ENCODE peak calls at places on chromosomes 16 and 17, in seven cellular contexts. J, E, C, M, O, K and D are unnamed samples.

GRCh38 chr16:85124636-85125346 is 12.5 kb upstream of the CIBAR2 start:
- DNase-seq in J (no peak), E (no peak), C (no peak), M (no peak), O (no peak), K (no peak), D (no peak)

GRCh38 chr17:39152134-39152884 is 872 bp upstream of the PLXDC1 start:
- DNase-seq in J (no peak), E (peak), C (peak), M (no peak), O (no peak), K (peak), D (peak)

GRCh38 chr16:49631521-49632041 is 224.3 kb downstream of the ZNF423 start:
- DNase-seq in J (no peak), E (no peak), C (peak), M (no peak), O (no peak), K (no peak), D (no peak)

GRCh38 chr17:63984206-63984605 is 11.5 kb upstream of the SCN4A start:
- DNase-seq in J (no peak), E (no peak), C (no peak), M (no peak), O (no peak), K (no peak), D (no peak)

GRCh38 chr17:2368383-2368782 is 31.1 kb downstream of the SGSM2 start:
- DNase-seq in J (no peak), E (no peak), C (no peak), M (no peak), O (no peak), K (no peak), D (no peak)

GRCh38 chr16:68599586-68599985 is 45.5 kb upstream of the CDH3 start:
- DNase-seq in J (no peak), E (no peak), C (no peak), M (no peak), O (no peak), K (no peak), D (no peak)

GRCh38 chr16:55248494-55248893 is 75.5 kb upstream of the IRX6 start:
- DNase-seq in J (no peak), E (no peak), C (no peak), M (no peak), O (no peak), K (peak), D (no peak)

GRCh38 chr17:47739150-47739549 is 6.1 kb downstream of the TBX21 start:
- DNase-seq in J (no peak), E (no peak), C (no peak), M (no peak), O (no peak), K (no peak), D (no peak)

GRCh38 chr17:63950940-63951907 is 19.1 kb upstream of the CD79B start:
- DNase-seq in J (no peak), E (peak), C (peak), M (no peak), O (no peak), K (peak), D (no peak)

GRCh38 chr16:82996814-82997213 is 370.0 kb downstream of the CDH13 start:
- DNase-seq in J (no peak), E (no peak), C (no peak), M (no peak), O (no peak), K (no peak), D (no peak)

GRCh38 chr16:82995286-82995926 is 368.6 kb downstream of the CDH13 start:
- DNase-seq in J (no peak), E (no peak), C (no peak), M (no peak), O (no peak), K (no peak), D (no peak)

GRCh38 chr16:82993415-82993814 is 366.6 kb downstream of the CDH13 start:
- DNase-seq in J (no peak), E (no peak), C (no peak), M (no peak), O (no peak), K (no peak), D (no peak)

GRCh38 chr16:82993874-82994375 is 367.2 kb downstream of the CDH13 start:
- DNase-seq in J (no peak), E (no peak), C (no peak), M (no peak), O (no peak), K (no peak), D (no peak)

DNA sequence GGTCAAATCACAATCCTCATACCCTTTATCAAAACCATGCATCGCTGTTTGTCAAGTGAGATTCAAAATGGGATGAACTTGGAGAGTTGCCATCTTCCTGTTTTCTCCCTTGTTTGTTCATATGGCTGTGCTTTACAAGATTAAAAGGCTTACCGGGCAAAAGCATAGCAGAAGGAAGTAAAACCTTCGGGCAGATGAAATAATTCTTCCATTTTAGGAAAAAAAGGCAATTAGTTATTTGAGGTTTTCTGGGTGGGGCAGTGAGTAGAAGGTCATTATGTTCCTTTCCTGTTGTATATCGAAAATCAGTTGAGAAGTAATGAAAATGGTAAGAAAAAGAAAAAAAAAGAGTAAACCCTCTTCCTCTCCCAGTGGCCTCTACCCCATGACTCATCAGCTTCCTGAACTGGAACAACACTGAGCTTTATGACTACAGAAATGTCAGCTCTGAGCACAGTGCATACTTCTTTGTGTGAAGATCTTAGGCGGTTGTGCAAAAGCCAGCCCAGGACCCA is 369.2 kb downstream of the CDH13 start:
- DNase-seq in J (no peak), E (peak), C (no peak), M (no peak), O (no peak), K (no peak), D (no peak)
- H3K27ac ChIP-seq in J (no peak), E (peak), C (no peak), M (peak), O (no peak), K (no peak), D (no peak)

DNA sequence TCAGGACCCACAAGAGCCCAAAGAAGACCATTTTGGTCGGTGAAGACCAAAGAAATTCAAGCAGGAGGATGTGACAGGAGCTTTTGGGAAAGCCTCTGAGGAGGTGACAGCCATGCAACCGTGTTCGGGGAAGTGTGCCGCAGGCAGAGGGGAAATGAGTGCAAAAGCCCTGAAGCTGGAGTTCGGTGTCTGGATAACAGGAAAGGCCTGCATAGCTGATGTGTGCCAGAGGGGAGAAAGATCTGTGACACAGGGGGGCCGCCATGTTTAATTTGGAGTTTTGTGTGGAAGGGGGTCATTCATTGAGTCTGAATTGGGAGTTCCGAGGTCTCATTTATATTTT is 870 bp upstream of the ZC3H7A start:
- DNase-seq in J (no peak), E (peak), C (no peak), M (no peak), O (no peak), K (no peak), D (no peak)
- H3K27ac ChIP-seq in J (peak), E (peak), C (peak), M (peak), O (peak), K (peak), D (peak)

GRCh38 chr17:28384281-28385036 is 13.0 kb downstream of the SARM1 start:
- DNase-seq in J (no peak), E (no peak), C (peak), M (peak), O (no peak), K (peak), D (no peak)

GRCh38 chr17:28388106-28388505 is 16.6 kb downstream of the SARM1 start:
- DNase-seq in J (no peak), E (no peak), C (no peak), M (no peak), O (no peak), K (no peak), D (no peak)

GRCh38 chr17:28380572-28380907 is 9.0 kb downstream of the SARM1 start:
- DNase-seq in J (no peak), E (no peak), C (no peak), M (peak), O (no peak), K (no peak), D (no peak)

GRCh38 chr17:28381141-28381825 is 9.8 kb downstream of the SARM1 start:
- DNase-seq in J (no peak), E (no peak), C (peak), M (peak), O (no peak), K (peak), D (no peak)

GRCh38 chr17:28385037-28385797 is 13.7 kb downstream of the SARM1 start:
- DNase-seq in J (no peak), E (no peak), C (peak), M (no peak), O (no peak), K (no peak), D (no peak)
- H3K27ac ChIP-seq in J (no peak), E (no peak), C (no peak), M (peak), O (no peak), K (no peak), D (no peak)

DNA sequence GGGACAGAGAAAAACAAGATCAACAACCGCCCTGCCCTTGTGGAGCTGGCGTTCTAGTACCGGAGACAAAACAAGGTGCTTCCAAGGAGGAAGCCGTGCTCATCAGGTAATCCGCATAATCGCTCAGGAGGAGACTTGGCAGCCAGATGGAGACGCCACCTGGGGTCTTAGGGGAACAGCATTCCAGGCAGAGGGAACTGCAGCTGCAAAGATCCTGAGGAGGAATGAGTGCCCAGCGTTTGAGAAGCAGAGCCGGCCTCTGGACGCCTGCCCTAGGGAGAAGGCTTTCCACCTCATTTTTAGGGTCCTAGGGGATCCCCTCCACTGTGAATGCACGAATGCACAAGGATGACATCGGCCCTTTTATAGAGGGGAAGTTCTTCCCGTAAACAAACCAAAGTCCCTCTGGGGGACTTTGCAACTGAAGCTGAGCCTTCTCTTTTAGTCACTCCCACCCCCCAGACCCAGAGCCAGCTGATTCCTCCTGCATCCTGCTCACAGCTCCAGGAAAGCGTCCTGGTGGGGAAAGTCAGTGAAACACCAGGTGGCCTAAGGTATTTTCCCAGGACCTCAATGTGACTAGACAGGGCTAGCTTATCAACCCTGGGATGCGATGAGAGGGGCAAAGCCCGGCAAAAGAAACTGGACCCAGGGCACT is 13.2 kb upstream of the MPRIP start:
- DNase-seq in J (no peak), E (no peak), C (peak), M (no peak), O (no peak), K (no peak), D (no peak)
- H3K27ac ChIP-seq in J (no peak), E (no peak), C (peak), M (peak), O (no peak), K (no peak), D (no peak)

DNA sequence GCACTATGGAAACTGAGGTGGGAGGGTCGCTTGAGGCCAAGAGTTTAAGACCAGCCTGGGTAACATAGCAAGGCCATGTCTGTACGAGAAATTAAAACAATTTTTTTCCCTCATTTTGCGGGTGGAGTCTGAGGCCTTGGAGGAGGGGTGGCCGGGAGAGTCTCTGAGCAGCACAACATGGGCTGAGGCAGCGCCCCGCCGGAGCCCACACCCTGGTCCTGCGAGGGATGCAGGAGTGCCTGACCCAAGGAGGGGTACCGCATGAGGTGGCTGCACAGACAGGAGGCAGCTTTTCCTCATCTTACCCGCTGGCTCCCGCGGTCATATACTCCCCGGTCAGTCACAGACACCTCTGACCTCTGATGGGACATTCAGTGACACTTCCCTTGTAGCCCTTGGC is 67.7 kb downstream of the MSI2 start:
- DNase-seq in J (no peak), E (no peak), C (no peak), M (no peak), O (no peak), K (no peak), D (no peak)
- H3K27ac ChIP-seq in J (no peak), E (no peak), C (no peak), M (no peak), O (no peak), K (no peak), D (no peak)